ENCODE peak calls at places on chromosomes 1 and 21, in eight cellular contexts. R is heart left ventricle; H is HCT116; T is esophagus squamous epithelium; D is thoracic aorta; J is astrocyte; B is uterus; E is CD8-positive, alpha-beta T cell. K is an unnamed sample.

GRCh38 chr1:246001142-246001812 is 505.8 kb downstream of the SMYD3 start:
- DNase-seq in R (no peak), H (no peak), T (no peak), D (no peak), J (peak; percentile 90), B (no peak), E (no peak), K (no peak)

GRCh38 chr21:32946654-32947053 is 79.1 kb upstream of the OLIG2 start:
- DNase-seq in R (no peak), H (no peak), T (no peak), D (no peak), J (no peak), B (no peak), E (no peak), K (no peak)

GRCh38 chr1:53410691-53411090 is 48.5 kb upstream of the DMRTB1 start:
- DNase-seq in R (no peak), H (no peak), T (no peak), D (no peak), J (no peak), B (no peak), E (no peak), K (no peak)

GRCh38 chr1:234322979-234323378 is 50.3 kb upstream of the COA6 start:
- DNase-seq in R (no peak), H (peak; percentile 21), T (no peak), D (no peak), J (no peak), B (no peak), E (no peak), K (no peak)

GRCh38 chr21:20004353-20004752 is 993.9 kb upstream of the NCAM2 start:
- DNase-seq in R (no peak), H (no peak), T (no peak), D (no peak), J (no peak), B (no peak), E (no peak), K (no peak)

GRCh38 chr1:214427871-214428277 is 123.5 kb downstream of the PTPN14 start:
- DNase-seq in R (no peak), H (peak; percentile 77), T (no peak), D (no peak), J (peak; percentile 99), B (no peak), E (peak; percentile 67), K (no peak)

GRCh38 chr1:112727716-112728115 is 12.6 kb upstream of the PPM1J start:
- DNase-seq in R (no peak), H (no peak), T (no peak), D (no peak), J (no peak), B (no peak), E (no peak), K (no peak)

GRCh38 chr21:46145159-46145839 is 10.1 kb downstream of the FTCD start:
- DNase-seq in R (peak; percentile 16), H (no peak), T (no peak), D (no peak), J (no peak), B (peak; percentile 19), E (no peak), K (no peak)

GRCh38 chr1:183291802-183292515 is 105.9 kb downstream of the LAMC2 start:
- DNase-seq in R (no peak), H (no peak), T (no peak), D (peak; percentile 38), J (peak; percentile 90), B (peak; percentile 69), E (no peak), K (no peak)

DNA sequence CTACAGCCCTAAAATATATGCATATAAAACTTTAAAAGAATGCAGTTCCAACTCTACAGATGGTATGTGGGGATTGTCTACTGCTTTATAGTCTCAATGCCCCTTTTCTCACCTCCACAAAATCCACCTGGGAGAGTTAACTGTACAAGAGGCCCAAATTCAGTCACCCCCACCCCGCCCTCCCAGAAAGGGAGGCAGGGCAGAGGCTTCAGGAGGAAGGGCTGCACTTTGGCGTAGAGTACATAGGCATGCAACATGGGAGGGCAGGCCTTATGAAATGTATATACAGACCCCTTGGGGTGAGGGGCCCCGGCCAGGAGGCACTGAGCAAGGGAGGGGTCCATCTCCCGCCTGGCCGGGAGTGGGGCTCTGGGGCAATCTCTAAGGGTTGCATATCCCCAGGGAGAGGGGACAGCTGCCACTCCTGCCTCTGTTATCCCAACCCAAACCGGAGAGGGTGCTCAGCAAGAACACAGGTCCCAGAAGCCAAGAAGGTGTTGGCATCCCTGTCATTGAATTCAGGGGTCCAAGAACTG is 1.3 kb upstream of the PYGO2 start:
- DNase-seq in R (no peak), H (no peak), T (no peak), D (no peak), J (no peak), B (no peak), E (no peak), K (no peak)
- H3K27me3 ChIP-seq in R (no peaks in the 10 kb centered on the region), H (no peaks in the 10 kb centered on the region), T (no peaks in the 10 kb centered on the region), D (no peaks in the 10 kb centered on the region), J (no peaks in the 10 kb centered on the region), B (no peaks in the 10 kb centered on the region), E (no peaks in the 10 kb centered on the region), K (no peaks in the 10 kb centered on the region)

GRCh38 chr1:110638062-110638461 is 31.9 kb upstream of the KCNA2 start:
- DNase-seq in R (no peak), H (no peak), T (no peak), D (no peak), J (no peak), B (no peak), E (no peak), K (no peak)
- TF ChIP-seq CTCF in R (no peak), H (no peak), T (no peak), D (no peak), J (no peak), B (no peak), E (no peak), K (no peak)

GRCh38 chr1:225607355-225607754 is 45.6 kb downstream of the ENAH start:
- DNase-seq in R (no peak), H (no peak), T (no peak), D (no peak), J (no peak), B (no peak), E (no peak), K (no peak)
- H3K4me3 ChIP-seq in R (no peak overlapping the region), H (no peak overlapping the region), T (no peak overlapping the region), D (no peak overlapping the region), J (no peak overlapping the region), B (no peak overlapping the region), E (no peak overlapping the region), K (no peak overlapping the region)

GRCh38 chr1:181486098-181486420 is 2.7 kb downstream of the CACNA1E start:
- DNase-seq in R (peak; percentile 43), H (no peak), T (no peak), D (no peak), J (no peak), B (no peak), E (no peak), K (no peak)
- H3K27me3 ChIP-seq in R (peaks cover 70% of the 10 kb centered on the region), H (peaks cover 47% of the 10 kb centered on the region), T (peaks cover 87% of the 10 kb centered on the region), D (peaks cover 5% of the 10 kb centered on the region), J (peaks cover 60% of the 10 kb centered on the region), B (peaks cover 9% of the 10 kb centered on the region), E (peaks cover 13% of the 10 kb centered on the region), K (no peaks in the 10 kb centered on the region)

GRCh38 chr1:227946624-227947424 is 908 bp downstream of the WNT9A start:
- DNase-seq in R (peak; percentile 78), H (peak; percentile 72), T (no peak), D (no peak), J (peak; percentile 43), B (peak; percentile 72), E (peak; percentile 82), K (peak; percentile 54)
- TF ChIP-seq CTCF in R (peak; percentile 62), H (peak; percentile 75), T (peak; percentile 90), D (peak; percentile 53), J (peak; percentile 22), B (peak; percentile 88), E (peak; percentile 56), K (peak; percentile 76)